ENCODE peak calls at places on chromosomes 6 and 20, in four cellular contexts. U is WTC11, H is K562, I is SK-N-SH. Q is an unnamed sample.
A peak's percentile ranks its signal among the peaks of the same experiment; 100 is the strongest.

GRCh38 chr6:137995371-137995770 is 111.8 kb downstream of the PERP start:
- DNase-seq in U (no peak), H (no peak), I (no peak), Q (no peak)

GRCh38 chr6:24864345-24864744 is 65.6 kb upstream of the ARMH2 start:
- DNase-seq in U (no peak), H (no peak), I (no peak), Q (no peak)

GRCh38 chr6:41182069-41183034 is 18.6 kb downstream of the TREML2 start:
- DNase-seq in U (peak; percentile 47), H (peak; percentile 72), I (peak; percentile 55), Q (no peak)

GRCh38 chr6:53532942-53533341 is 12.0 kb downstream of the GCLC start:
- DNase-seq in U (no peak), H (no peak), I (no peak), Q (no peak)

GRCh38 chr6:69379518-69379917 is 417.3 kb downstream of the LMBRD1 start:
- DNase-seq in U (no peak), H (no peak), I (no peak), Q (no peak)

GRCh38 chr6:26159417-26160273 is 72.4 kb downstream of the HFE start:
- DNase-seq in U (no peak), H (no peak), I (no peak), Q (peak; percentile 45)

GRCh38 chr6:106620931-106621672 is 8.2 kb downstream of the RTN4IP1 start:
- DNase-seq in U (no peak), H (no peak), I (no peak), Q (no peak)

GRCh38 chr6:79538481-79538971 is 1.3 kb upstream of the LCA5 start:
- DNase-seq in U (no peak), H (no peak), I (no peak), Q (no peak)

GRCh38 chr6:152356016-152356415 is 281.1 kb downstream of the SYNE1 start:
- DNase-seq in U (no peak), H (no peak), I (no peak), Q (no peak)

GRCh38 chr6:106114492-106114891 is 28.4 kb downstream of the PRDM1 start:
- DNase-seq in U (no peak), H (no peak), I (no peak), Q (peak; percentile 62)

GRCh38 chr6:44275271-44275748 is 5.1 kb downstream of the TMEM151B start:
- DNase-seq in U (no peak), H (no peak), I (peak; percentile 16), Q (no peak)

GRCh38 chr6:41581381-41581991 is 35.3 kb downstream of the FOXP4 start:
- DNase-seq in U (no peak), H (no peak), I (peak; percentile 63), Q (no peak)

GRCh38 chr20:1654994-1655393 is 2.6 kb downstream of the SIRPG start:
- DNase-seq in U (no peak), H (no peak), I (no peak), Q (no peak)

GRCh38 chr6:15409301-15410125 is 163.6 kb downstream of the JARID2 start:
- DNase-seq in U (no peak), H (peak; percentile 55), I (no peak), Q (no peak)

GRCh38 chr6:15792842-15793241 is 130.0 kb upstream of the DTNBP1 start:
- DNase-seq in U (no peak), H (no peak), I (no peak), Q (no peak)

GRCh38 chr6:163566056-163566455 is 151.5 kb downstream of the QKI start:
- DNase-seq in U (no peak), H (no peak), I (no peak), Q (no peak)

GRCh38 chr20:54345301-54345724 is 130.1 kb upstream of the DOK5 start:
- DNase-seq in U (no peak), H (no peak), I (no peak), Q (peak; percentile 33)

GRCh38 chr20:7571521-7572065 is 368.7 kb downstream of the HAO1 start:
- DNase-seq in U (no peak), H (no peak), I (no peak), Q (no peak)

GRCh38 chr6:110298916-110299315 is 59.2 kb downstream of the METTL24 start:
- DNase-seq in U (no peak), H (no peak), I (no peak), Q (no peak)

GRCh38 chr6:112037783-112038216 is 16.1 kb upstream of the CCN6 start:
- DNase-seq in U (no peak), H (no peak), I (no peak), Q (no peak)

GRCh38 chr6:78578430-78578829 is 288.9 kb upstream of the IRAK1BP1 start:
- DNase-seq in U (no peak), H (no peak), I (no peak), Q (no peak)

GRCh38 chr6:6654599-6655575 is 66.4 kb downstream of the LY86 start:
- DNase-seq in U (no peak), H (no peak), I (no peak), Q (no peak)

GRCh38 chr20:44967207-44967807 is 995 bp downstream of the STK4 start:
- DNase-seq in U (no peak), H (no peak), I (no peak), Q (no peak)

GRCh38 chr20:56893206-56893605 is 264.1 kb downstream of the TFAP2C start:
- DNase-seq in U (peak; percentile 54), H (no peak), I (no peak), Q (no peak)

DNA sequence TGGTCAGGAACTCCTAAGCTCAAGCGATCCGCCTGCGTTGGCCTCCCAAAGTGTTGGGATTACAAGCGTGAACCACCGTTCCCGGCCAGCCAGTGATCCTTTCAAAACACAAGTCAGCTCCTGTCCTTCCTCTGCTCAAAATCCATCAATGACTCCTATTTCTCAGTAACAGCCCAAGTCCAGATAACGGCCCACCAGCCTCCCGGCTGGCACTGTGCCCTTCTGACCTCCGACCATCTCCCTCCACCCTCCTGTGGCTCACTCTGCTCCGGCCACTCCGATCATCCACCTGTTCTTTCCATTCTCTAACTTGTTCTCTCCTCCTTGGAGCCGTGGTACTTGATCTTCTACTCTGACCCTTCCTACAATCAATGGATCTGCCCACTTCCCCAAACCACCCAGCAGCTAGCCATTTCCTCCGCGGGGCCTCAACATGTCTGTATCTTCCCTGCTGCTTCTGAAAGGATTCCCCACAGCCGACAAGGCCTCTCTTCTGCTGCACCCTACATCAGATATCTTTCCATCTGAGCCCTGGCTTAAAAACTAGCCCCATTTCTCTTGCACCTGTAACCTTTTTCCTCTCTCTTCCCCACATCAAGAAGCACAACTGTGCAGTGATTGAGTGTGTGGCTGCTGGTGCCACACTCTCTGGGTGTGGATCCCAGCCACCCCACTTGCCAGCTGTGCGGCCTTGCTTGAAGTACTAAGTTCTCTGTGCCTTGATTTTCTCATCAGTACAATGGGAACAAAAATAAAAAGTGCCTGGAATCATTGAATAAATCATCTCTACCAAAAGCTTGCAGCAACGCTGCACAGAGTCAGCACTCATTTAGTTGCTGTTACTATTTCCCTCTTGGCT is 6.1 kb upstream of the ZMYND8 start:
- DNase-seq in U (no peak), H (no peak), I (no peak), Q (no peak)
- TF ChIP-seq USF1 in U (no peak), H (no peak), I (no peak), Q (no peak)

GRCh38 chr6:81997091-81997926 is 244.8 kb upstream of the TENT5A start:
- DNase-seq in U (no peak), H (no peak), I (no peak), Q (peak; percentile 57)
- TF ChIP-seq USF1 in U (no peak), H (no peak), I (no peak), Q (no peak)

GRCh38 chr6:157514659-157515496 is 133.9 kb downstream of the ZDHHC14 start:
- DNase-seq in U (no peak), H (peak; percentile 94), I (no peak), Q (no peak)
- TF ChIP-seq USF1 in U (no peak), H (peak; percentile 79), I (peak; percentile 15), Q (no peak)

GRCh38 chr6:161166677-161167076 is 107.2 kb downstream of the AGPAT4 start:
- DNase-seq in U (no peak), H (no peak), I (no peak), Q (no peak)

GRCh38 chr6:161169690-161170089 is 104.2 kb downstream of the AGPAT4 start:
- DNase-seq in U (no peak), H (peak; percentile 92), I (peak; percentile 67), Q (no peak)

GRCh38 chr6:161166176-161166575 is 107.7 kb downstream of the AGPAT4 start:
- DNase-seq in U (no peak), H (no peak), I (no peak), Q (no peak)

GRCh38 chr6:161169060-161169459 is 104.8 kb downstream of the AGPAT4 start:
- DNase-seq in U (no peak), H (no peak), I (no peak), Q (no peak)

GRCh38 chr6:161168281-161168891 is 105.5 kb downstream of the AGPAT4 start:
- DNase-seq in U (no peak), H (no peak), I (peak; percentile 63), Q (no peak)
- TF ChIP-seq USF1 in U (no peak), H (no peak), I (peak; percentile 44), Q (no peak)

DNA sequence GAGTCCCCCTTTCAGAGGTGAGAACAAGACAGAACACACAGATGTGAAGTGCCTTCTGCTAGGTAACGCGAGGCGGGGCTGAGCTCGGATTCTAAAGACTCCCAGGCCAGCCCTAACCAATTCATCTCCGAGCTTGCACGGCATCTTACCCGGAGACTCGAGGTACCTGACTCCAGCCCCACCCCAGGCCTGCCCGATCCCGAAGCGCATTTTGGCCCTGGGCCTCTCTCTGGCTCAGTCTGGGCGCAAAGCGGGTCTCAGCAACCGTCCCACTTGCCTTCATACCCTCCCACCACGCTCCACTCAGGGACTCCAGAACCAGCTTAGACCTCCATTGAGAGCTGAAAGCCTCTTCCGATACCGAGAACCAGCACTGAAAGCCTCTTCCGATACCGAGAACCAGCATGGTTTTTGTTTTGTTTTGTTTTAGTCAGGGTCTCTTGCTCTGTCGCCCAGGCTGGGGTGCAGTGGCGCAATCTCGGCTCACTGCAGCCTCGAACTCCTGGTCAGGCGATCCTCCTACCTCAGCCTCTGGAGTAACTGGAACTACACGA is 661 bp upstream of the DYNLRB1 start:
- DNase-seq in U (peak; percentile 85), H (peak; percentile 65), I (peak; percentile 69), Q (peak; percentile 56)
- TF ChIP-seq USF1 in U (no peak), H (peak; percentile 32), I (no peak), Q (no peak)

DNA sequence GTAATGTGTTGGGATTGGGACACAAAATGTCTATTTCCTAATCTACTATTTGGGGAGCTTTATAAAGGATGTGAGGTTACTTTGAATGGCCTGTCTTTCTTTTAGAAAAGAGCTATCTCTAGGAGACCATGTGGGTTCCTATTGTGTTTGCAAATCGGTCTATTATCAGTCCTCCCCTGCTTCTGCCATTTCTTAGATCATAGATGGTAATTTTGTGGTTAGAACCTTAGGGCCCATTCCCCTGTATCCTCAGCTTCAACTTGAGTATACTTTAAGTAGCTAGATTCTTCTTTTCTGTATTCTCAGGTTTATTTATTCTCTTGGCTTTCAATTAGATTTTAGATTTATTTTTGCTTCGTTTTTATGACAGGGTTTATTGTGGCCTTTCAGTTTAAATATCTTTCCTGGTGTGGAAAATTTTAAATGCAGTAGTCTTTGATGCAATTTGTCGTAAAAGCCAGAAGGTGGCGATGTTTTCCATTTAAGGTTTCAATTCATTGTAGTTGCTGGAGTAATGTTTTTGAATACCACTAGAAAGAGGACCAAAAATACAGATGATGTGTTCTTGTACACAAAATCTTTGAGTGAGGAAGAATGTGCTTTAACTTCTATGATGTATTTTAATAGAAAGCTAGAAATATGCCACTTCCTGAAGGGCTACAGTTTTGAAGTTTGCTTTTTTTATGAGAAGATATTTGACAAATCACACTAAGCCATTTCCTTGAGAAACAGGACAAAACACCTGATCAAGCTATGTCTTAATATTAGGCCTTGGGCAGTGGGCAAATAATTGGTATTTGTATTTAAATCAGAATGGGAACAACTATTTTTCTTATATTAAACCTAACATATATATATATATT is 20.3 kb downstream of the TBPL1 start:
- DNase-seq in U (no peak), H (peak; percentile 38), I (peak; percentile 47), Q (peak; percentile 28)
- TF ChIP-seq USF1 in U (no peak), H (no peak), I (no peak), Q (no peak)

GRCh38 chr20:34713194-34713943 is 9.2 kb downstream of the TP53INP2 start:
- DNase-seq in U (no peak), H (peak; percentile 77), I (peak; percentile 71), Q (peak; percentile 57)
- TF ChIP-seq USF1 in U (no peak), H (peak; percentile 80), I (no peak), Q (peak; percentile 13)

Q was measured in GM12878.